ENCODE peak calls at places on chromosomes 7 and 10, in four cellular contexts. Y is HepG2, X is GM12878, O is K562. Q is an unnamed sample.

GRCh38 chr7:4631664-4632171 is 50.4 kb upstream of the FOXK1 start:
- DNase-seq in O (peak; percentile 46), Y (peak; percentile 84), X (no peak), Q (peak; percentile 90)

GRCh38 chr10:103800789-103801540 is 54.4 kb downstream of the SH3PXD2A start:
- DNase-seq in X (peak; percentile 24), Y (peak; percentile 68), O (no peak), Q (no peak)

GRCh38 chr7:51029586-51030230 is 247.0 kb upstream of the GRB10 start:
- DNase-seq in Y (no peak), O (no peak), X (no peak), Q (no peak)

GRCh38 chr10:84329094-84329611 is 764 bp downstream of the CCSER2 start:
- DNase-seq in Y (peak; percentile 47), O (peak; percentile 30), X (no peak), Q (peak; percentile 60)

GRCh38 chr7:116804459-116804858 is 57.9 kb upstream of the CAPZA2 start:
- DNase-seq in Y (peak; percentile 38), O (no peak), X (no peak), Q (no peak)

GRCh38 chr10:10118131-10118530 is 899.5 kb upstream of the CELF2 start:
- DNase-seq in Y (no peak), O (no peak), X (no peak), Q (no peak)

GRCh38 chr7:19143930-19144574 is 1.2 kb downstream of the FERD3L start:
- DNase-seq in Y (no peak), O (no peak), X (no peak), Q (peak; percentile 76)

GRCh38 chr10:72079356-72079755 is 9.0 kb downstream of the SPOCK2 start:
- DNase-seq in O (no peak), Y (no peak), X (no peak), Q (no peak)

GRCh38 chr7:139328375-139328774 is 12.8 kb upstream of the FMC1 start:
- DNase-seq in Y (no peak), X (no peak), O (no peak), Q (no peak)

GRCh38 chr7:1906087-1906830 is 236.2 kb downstream of the ELFN1 start:
- DNase-seq in X (no peak), Y (no peak), O (no peak), Q (no peak)

GRCh38 chr10:114489521-114490310 is 85.4 kb upstream of the AFAP1L2 start:
- DNase-seq in O (no peak), Y (peak; percentile 99), X (no peak), Q (peak; percentile 70)

GRCh38 chr7:20598479-20599419 is 16.7 kb upstream of the ABCB5 start:
- DNase-seq in O (peak; percentile 27), Y (peak; percentile 35), X (peak; percentile 43), Q (peak; percentile 75)

GRCh38 chr10:72126184-72126871 is 38.0 kb upstream of the SPOCK2 start:
- DNase-seq in X (no peak), O (peak; percentile 27), Y (peak; percentile 29), Q (peak; percentile 70)

GRCh38 chr7:55174456-55174855 is 155.6 kb downstream of the EGFR start:
- DNase-seq in X (no peak), Y (no peak), O (no peak), Q (no peak)

GRCh38 chr10:33352631-33353030 is 18.2 kb upstream of the NRP1 start:
- DNase-seq in O (no peak), X (no peak), Y (no peak), Q (no peak)

GRCh38 chr10:44857363-44858016 is 53.6 kb upstream of the TMEM72 start:
- DNase-seq in Y (peak; percentile 18), O (peak; percentile 85), X (no peak), Q (peak; percentile 95)

GRCh38 chr10:31320179-31320597 is 1.2 kb downstream of the ZEB1 start:
- DNase-seq in Y (no peak), X (no peak), O (peak; percentile 18), Q (peak; percentile 72)

GRCh38 chr7:37342665-37343471 is 105.8 kb downstream of the ELMO1 start:
- DNase-seq in O (no peak), X (peak; percentile 69), Y (no peak), Q (no peak)

GRCh38 chr7:132592947-132593335 is 16.7 kb upstream of the PLXNA4 start:
- DNase-seq in Y (no peak), X (no peak), O (no peak), Q (no peak)

GRCh38 chr7:5143935-5144903 is 45.8 kb upstream of the WIPI2 start:
- DNase-seq in O (peak; percentile 49), X (peak; percentile 55), Y (no peak), Q (peak; percentile 41)

GRCh38 chr10:95234951-95235350 is 40.9 kb downstream of the ACSM6 start:
- DNase-seq in X (no peak), Y (no peak), O (no peak), Q (no peak)

GRCh38 chr10:72259491-72260214 is 14.1 kb upstream of the DDIT4 start:
- DNase-seq in X (no peak), Y (no peak), O (no peak), Q (peak; percentile 12)

DNA sequence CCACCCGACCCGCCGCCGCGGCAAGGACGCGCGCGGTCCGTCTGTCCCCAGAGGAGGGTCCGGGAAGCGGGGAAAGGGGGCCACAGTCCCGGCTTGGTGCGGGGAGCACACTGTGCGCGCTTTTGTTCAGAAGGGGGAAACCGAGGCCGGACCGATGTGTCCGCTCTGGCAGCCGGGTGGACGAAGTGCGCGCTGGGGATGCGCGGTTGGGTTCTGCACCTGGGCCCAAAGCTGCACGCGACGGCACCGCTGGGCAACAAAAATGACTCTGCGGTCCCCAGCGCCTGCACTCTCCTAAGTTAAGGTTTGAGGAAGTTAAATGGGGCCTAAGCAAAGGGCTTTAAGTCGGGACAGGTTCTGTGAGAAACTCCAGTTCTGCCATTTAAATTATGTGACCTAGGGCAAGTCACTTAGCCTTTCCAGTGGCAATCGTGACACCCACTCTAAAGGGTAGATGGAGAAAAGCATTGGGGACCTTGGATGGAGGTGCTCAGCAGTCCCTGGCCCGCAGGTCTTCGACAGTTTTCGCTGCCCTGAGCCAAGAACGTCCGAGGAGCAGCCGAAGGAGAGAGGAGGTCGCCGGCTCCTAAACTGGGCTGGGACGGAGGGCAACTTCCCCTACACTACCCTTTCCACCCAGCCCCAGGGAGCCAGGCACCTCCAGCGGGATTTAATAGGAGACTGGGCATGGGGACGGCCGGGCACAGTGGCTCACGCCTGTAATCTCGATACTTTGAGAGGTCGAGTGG is 468 bp upstream of the ACBD5 start:
- DNase-seq in X (no peak), Y (no peak), O (no peak), Q (peak; percentile 56)
- TF ChIP-seq JUNB in X (no peak), Y (no peak), O (no peak), Q (no peak)

GRCh38 chr10:77889277-77889903 is 37.2 kb downstream of the DLG5 start:
- DNase-seq in O (peak; percentile 52), Y (peak; percentile 93), X (no peak), Q (peak; percentile 87)

GRCh38 chr10:77887631-77888355 is 38.8 kb downstream of the DLG5 start:
- DNase-seq in Y (peak; percentile 89), O (no peak), X (no peak), Q (no peak)

GRCh38 chr10:77888356-77888703 is 38.2 kb downstream of the DLG5 start:
- DNase-seq in Y (no peak), O (no peak), X (no peak), Q (no peak)

GRCh38 chr10:77892021-77892739 is 34.4 kb downstream of the DLG5 start:
- DNase-seq in X (no peak), Y (no peak), O (no peak), Q (no peak)

DNA sequence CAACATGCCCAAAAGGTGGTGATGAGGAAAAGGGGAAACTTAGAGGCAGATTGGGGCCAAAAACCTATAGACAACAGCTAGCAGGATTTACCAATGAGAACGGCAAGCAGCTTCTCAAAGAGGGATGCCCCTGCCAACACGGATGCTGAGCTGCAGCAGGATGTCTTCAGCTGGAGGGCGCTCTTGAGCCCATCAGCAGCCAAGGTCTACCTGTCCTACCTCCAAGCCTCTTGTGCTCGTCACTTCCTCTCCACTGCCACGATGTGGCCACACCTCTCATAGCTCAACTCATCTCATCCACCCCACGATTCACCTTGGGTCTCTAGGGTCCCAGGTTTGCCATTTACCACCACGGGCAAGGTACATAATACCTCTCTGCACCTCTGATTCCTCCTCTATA is 36.5 kb downstream of the DLG5 start:
- DNase-seq in Y (no peak), X (no peak), O (peak; percentile 52), Q (peak; percentile 91)
- H3K79me2 ChIP-seq in Y (peaks cover 44% of the 10 kb centered on the region), X (no peaks in the 10 kb centered on the region), O (peaks cover 34% of the 10 kb centered on the region), Q (peaks cover 85% of the 10 kb centered on the region)

DNA sequence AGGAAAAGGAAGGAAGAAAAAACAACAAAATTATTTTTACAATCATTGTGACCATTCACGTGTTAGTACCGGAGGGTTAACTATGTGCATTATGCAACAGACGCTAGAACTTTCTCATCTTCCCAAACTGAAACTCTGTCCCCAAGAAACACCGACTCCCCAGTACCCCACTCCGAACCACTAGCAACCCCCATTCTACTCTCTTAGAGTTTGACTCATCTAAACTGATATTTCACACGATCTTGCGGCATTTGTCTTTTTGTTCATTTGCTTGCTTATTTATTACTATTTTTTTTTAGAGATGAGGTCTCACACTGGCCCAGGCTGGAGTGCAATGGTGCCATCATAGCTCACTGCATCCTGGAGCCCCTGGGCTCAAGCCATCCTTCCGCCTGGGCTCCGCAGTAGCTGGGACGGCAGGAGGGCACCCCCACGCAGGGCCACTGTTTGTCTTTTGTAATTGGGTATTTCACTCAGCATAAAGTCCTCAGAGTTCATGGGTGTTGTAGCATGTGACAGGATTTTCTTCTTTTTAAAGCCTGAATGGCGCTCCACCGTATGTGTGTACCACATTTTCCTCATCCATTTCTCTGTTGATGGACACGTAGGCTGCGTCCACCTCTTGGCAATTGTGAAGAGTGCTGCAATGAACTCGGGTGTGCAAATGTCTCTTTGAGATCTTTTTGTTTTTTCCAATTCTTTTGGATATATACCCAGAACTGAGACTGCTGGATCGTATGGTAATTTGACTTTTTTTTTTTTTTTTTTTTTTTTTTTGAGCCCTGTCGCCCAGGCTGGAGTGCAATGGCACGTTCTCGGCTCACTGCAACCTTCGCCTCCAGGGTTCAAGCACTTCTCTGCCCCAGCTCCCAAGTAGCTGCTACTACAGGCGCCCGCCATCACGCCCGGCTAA is 9.5 kb downstream of the MNX1 start:
- DNase-seq in X (no peak), O (no peak), Y (no peak), Q (no peak)
- TF ChIP-seq EZH2 in X (peak; percentile 43), O (no peak), Y (no peak), Q (peak; percentile 86)

GRCh38 chr10:28463676-28464395 is 69.1 kb upstream of the WAC start:
- DNase-seq in Y (no peak), O (no peak), X (no peak), Q (no peak)

GRCh38 chr10:28453926-28454325 is 79.0 kb upstream of the WAC start:
- DNase-seq in Y (no peak), X (no peak), O (no peak), Q (no peak)

GRCh38 chr10:28463141-28463540 is 69.8 kb upstream of the WAC start:
- DNase-seq in Y (no peak), O (no peak), X (no peak), Q (no peak)

GRCh38 chr10:28457110-28457509 is 75.8 kb upstream of the WAC start:
- DNase-seq in O (no peak), X (no peak), Y (no peak), Q (no peak)

DNA sequence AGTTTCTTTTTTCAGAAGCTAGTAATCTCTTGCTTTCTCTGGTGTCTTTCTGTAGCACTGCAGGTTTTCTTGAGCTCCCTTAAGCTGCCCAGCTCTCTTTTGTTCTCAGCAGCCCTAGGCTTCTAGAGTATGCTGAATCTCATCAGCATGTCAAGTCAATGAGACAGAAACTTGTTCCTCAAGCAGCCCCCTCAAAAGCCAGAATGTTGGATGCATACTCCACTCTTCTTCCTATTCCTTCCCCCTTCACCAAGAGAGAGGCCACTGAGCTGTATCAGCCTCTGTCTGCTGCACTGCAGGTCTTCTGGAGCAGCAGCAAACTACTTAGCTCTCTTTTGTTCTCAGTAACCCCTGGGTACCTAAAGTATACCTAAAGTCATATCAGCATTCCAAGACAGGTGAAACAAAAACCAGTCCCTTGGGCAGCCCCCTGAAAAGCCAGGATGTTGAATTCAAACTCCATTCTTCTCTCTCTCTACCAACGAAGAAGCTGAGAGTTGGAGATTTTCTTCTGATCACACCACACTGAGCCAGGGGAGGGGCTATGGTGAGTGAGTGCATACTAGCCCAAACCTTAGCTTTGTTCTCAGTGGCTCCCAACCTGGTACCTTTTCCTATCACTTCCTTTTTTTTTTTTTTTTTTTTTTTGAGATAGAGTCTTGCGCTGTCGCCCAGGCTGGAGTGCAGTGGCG is 73.3 kb upstream of the WAC start:
- DNase-seq in Y (no peak), O (no peak), X (no peak), Q (peak; percentile 72)
- TF ChIP-seq JUNB in Y (no peak), O (no peak), X (no peak), Q (no peak)

Q was measured in GM23338.